ENCODE peak calls at places on chromosomes 6 and 20, in seven cellular contexts. W is CD4-positive, alpha-beta memory T cell; D is right cardiac atrium; S is spleen; O is H9; Z is esophagus muscularis mucosa; B is body of pancreas. R is an unnamed sample. For H3K9me3, the result is how much of the 10 kb centered on the place peaks cover.

GRCh38 chr6:100445512-100445911 is 19.2 kb downstream of the SIM1 start:
- DNase-seq in B (no peak), O (no peak), D (no peak), S (no peak), Z (no peak), W (no peak), R (no peak)

GRCh38 chr20:37520417-37520751 is 666 bp upstream of the NNAT start:
- DNase-seq in W (no peak), B (no peak), D (no peak), O (no peak), S (no peak), Z (no peak), R (no peak)

GRCh38 chr6:107216197-107216933 is 101.0 kb upstream of the BEND3 start:
- DNase-seq in Z (no peak), O (no peak), S (no peak), W (no peak), B (no peak), D (no peak), R (no peak)

GRCh38 chr6:7442467-7442866 is 52.9 kb downstream of the RIOK1 start:
- DNase-seq in O (no peak), S (no peak), Z (no peak), W (no peak), B (no peak), D (no peak), R (no peak)

GRCh38 chr6:148800535-148800934 is 53.7 kb downstream of the UST start:
- DNase-seq in D (no peak), Z (no peak), B (no peak), O (no peak), S (no peak), W (no peak), R (no peak)

GRCh38 chr6:144712541-144712940 is 427.4 kb downstream of the UTRN start:
- DNase-seq in S (no peak), B (no peak), O (no peak), W (no peak), D (no peak), Z (no peak), R (no peak)

GRCh38 chr6:24981385-24981758 is 45.6 kb upstream of the RIPOR2 start:
- DNase-seq in Z (no peak), D (no peak), O (peak), W (no peak), B (no peak), S (no peak), R (no peak)

GRCh38 chr6:122374307-122374706 is 25.1 kb upstream of the HSF2 start:
- DNase-seq in Z (no peak), O (no peak), W (no peak), B (no peak), S (no peak), D (no peak), R (no peak)

GRCh38 chr20:35742741-35743523 is 872 bp upstream of the RBM39 start:
- DNase-seq in D (no peak), B (no peak), S (no peak), Z (no peak), W (peak), O (no peak), R (no peak)

GRCh38 chr6:169571123-169571962 is 130.5 kb downstream of the WDR27 start:
- DNase-seq in B (no peak), S (no peak), Z (no peak), O (no peak), D (no peak), W (no peak), R (no peak)

GRCh38 chr20:46900068-46900467 is 5.4 kb downstream of the EYA2 start:
- DNase-seq in O (no peak), B (no peak), Z (no peak), S (no peak), D (no peak), W (no peak), R (no peak)

GRCh38 chr6:140957334-140957733 is 1175.4 kb upstream of the GJE1 start:
- DNase-seq in O (no peak), S (no peak), W (no peak), B (no peak), Z (no peak), D (no peak), R (no peak)

GRCh38 chr6:6749791-6750434 is 161.4 kb downstream of the LY86 start:
- DNase-seq in O (peak), S (no peak), Z (no peak), B (no peak), W (no peak), D (peak), R (peak)

GRCh38 chr6:170278743-170279094 is 12.2 kb downstream of the DLL1 start:
- DNase-seq in O (no peak), D (no peak), B (no peak), W (no peak), S (peak), Z (no peak), R (no peak)

GRCh38 chr20:25126204-25126603 is 44.3 kb upstream of the VSX1 start:
- DNase-seq in B (no peak), D (no peak), Z (no peak), O (no peak), W (no peak), S (no peak), R (no peak)

GRCh38 chr6:137890983-137891537 is 24.0 kb downstream of the TNFAIP3 start:
- DNase-seq in S (no peak), W (no peak), B (no peak), Z (no peak), D (no peak), O (no peak), R (no peak)

GRCh38 chr6:251920-252319 is 40.4 kb upstream of the DUSP22 start:
- DNase-seq in W (no peak), O (no peak), Z (no peak), S (no peak), D (no peak), B (no peak), R (no peak)

GRCh38 chr6:19399406-19399805 is 437.8 kb upstream of the ID4 start:
- DNase-seq in D (peak), W (no peak), B (no peak), Z (no peak), O (no peak), S (no peak), R (no peak)

GRCh38 chr6:55250400-55250799 is 76.1 kb downstream of the HCRTR2 start:
- DNase-seq in Z (no peak), S (no peak), W (no peak), O (peak), D (no peak), B (no peak), R (no peak)

GRCh38 chr6:24658573-24659511 is 7.9 kb downstream of the TDP2 start:
- DNase-seq in S (no peak), B (no peak), Z (no peak), O (peak), W (no peak), D (no peak), R (no peak)

GRCh38 chr20:57391439-57392129 is 388 bp downstream of the RBM38 start:
- DNase-seq in D (peak), S (peak), W (no peak), O (no peak), Z (no peak), B (no peak), R (peak)

GRCh38 chr6:3912366-3913076 is 63.3 kb downstream of the FAM50B start:
- DNase-seq in B (no peak), D (no peak), O (no peak), Z (no peak), S (no peak), W (no peak), R (no peak)

GRCh38 chr20:22584922-22585785 is 782 bp upstream of the FOXA2 start:
- DNase-seq in D (no peak), S (no peak), O (peak), W (no peak), Z (no peak), B (peak), R (no peak)
- H3K9me3 ChIP-seq in D (under half), S (under half), O (under half), W (under half), Z (under half), B (under half), R (under half)

GRCh38 chr20:21325296-21325695 is 22.2 kb downstream of the XRN2 start:
- DNase-seq in W (no peak), D (no peak), Z (no peak), B (no peak), O (no peak), S (no peak), R (no peak)
- H3K27ac ChIP-seq in W (no peak), D (no peak), Z (no peak), B (peak), O (no peak), S (peak), R (no peak)

GRCh38 chr20:56174416-56174815 is 74.1 kb upstream of the MC3R start:
- DNase-seq in D (no peak), O (no peak), S (no peak), W (no peak), Z (no peak), B (no peak), R (no peak)

GRCh38 chr20:56181593-56181992 is 66.9 kb upstream of the MC3R start:
- DNase-seq in Z (no peak), S (no peak), D (no peak), W (no peak), B (no peak), O (no peak), R (no peak)

GRCh38 chr20:56175884-56176283 is 72.6 kb upstream of the MC3R start:
- DNase-seq in W (no peak), D (no peak), S (no peak), O (no peak), B (no peak), Z (no peak), R (no peak)

GRCh38 chr20:56179051-56179450 is 69.5 kb upstream of the MC3R start:
- DNase-seq in O (no peak), B (no peak), S (no peak), Z (no peak), D (no peak), W (no peak), R (no peak)

DNA sequence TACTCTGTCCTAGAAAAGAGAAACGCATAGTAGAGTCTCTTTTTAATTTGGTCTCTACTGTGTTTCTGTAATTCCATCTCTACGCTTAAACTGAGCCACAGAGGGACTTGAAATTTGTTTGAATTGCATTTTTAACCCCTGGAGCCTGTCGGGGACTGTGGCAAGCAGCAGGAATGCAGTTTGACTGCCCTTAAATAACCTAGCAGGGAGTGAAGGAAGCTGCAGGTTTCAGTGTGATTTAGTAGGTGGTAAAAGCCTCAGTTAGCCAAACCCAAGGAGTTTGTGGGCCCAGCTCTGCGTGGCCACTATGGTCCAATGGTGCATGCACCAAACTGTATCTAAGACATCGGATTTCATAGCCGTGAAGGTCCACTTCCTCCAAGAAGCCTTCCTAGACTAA is 70.3 kb upstream of the MC3R start:
- DNase-seq in Z (no peak), D (no peak), B (no peak), O (no peak), W (no peak), S (no peak), R (no peak)
- H3K9me3 ChIP-seq in Z (under half), D (under half), B (under half), O (half or more), W (under half), S (under half), R (under half)

DNA sequence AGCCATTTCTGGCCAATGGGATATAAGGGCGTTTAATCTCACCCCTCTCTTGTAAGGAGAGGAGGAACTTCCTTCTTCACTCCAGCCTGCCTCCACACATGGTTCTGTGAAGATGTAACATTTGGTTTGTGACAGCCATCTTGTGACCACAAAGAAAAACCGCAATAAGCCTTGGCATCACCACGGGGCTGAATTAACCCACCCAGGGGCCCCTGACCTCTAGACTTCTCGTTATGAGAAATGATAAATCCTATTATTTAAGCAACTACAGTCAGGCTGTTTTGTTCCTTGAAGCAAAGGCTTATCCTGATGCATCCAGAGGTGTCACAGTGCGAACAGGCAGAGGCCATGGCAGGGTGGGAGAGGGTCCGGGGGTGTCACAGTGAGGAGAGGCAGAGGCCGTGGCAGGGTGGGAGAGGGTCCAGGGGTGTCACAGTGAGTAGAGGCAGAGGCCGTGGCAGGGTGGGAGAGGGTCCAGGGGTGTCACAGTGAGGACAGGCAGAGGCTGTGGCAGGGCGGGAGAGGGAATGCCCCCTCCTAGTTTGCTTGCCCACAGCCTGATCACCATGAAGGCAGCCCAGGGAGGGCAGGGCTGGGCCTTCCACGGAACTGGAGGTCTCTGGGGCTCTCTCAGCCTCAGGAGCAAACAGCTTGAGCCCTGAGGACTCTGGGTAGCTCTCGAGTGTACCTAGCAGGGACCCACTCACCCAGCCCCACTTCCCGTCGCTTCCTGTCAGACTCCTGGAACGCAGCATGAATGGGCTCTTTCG is 139.9 kb downstream of the CDC5L start:
- DNase-seq in Z (peak), B (no peak), S (no peak), O (peak), W (no peak), D (no peak), R (no peak)
- H3K27ac ChIP-seq in Z (no peak), B (no peak), S (no peak), O (no peak), W (no peak), D (no peak), R (no peak)

GRCh38 chr20:29318871-29319461 is 1938.5 kb upstream of the DEFB115 start:
- DNase-seq in D (no peak), B (no peak), Z (peak), S (no peak), O (no peak), W (no peak), R (no peak)

GRCh38 chr20:29325304-29325640 is 1932.2 kb upstream of the DEFB115 start:
- DNase-seq in W (no peak), O (no peak), Z (peak), S (no peak), D (no peak), B (no peak), R (no peak)

GRCh38 chr20:29314294-29314693 is 1943.2 kb upstream of the DEFB115 start:
- DNase-seq in S (no peak), W (no peak), Z (peak), B (no peak), D (no peak), O (no peak), R (no peak)

GRCh38 chr20:29319725-29320124 is 1937.7 kb upstream of the DEFB115 start:
- DNase-seq in W (no peak), O (no peak), D (no peak), B (no peak), Z (peak), S (no peak), R (no peak)
- H3K9me3 ChIP-seq in W (under half), O (under half), D (under half), B (under half), Z (under half), S (under half), R (under half)

R was measured in kidney.